ENCODE peak calls at places on chromosomes 3 and 15, in nine cellular contexts. G is mesenchymal stem cell, E is aorta, Y is Karpas-422, O is neuronal stem cell, S is PC-3, F is HepG2, M is IMR-90, K is psoas muscle. N is an unnamed sample. For H3K4me1 and H3K36me3, the result is how much of the 10 kb centered on the place peaks cover.

GRCh38 chr3:186128158-186128557 is 19.3 kb upstream of the ETV5 start:
- DNase-seq in M (no peak), K (no peak), O (no peak), F (no peak), E (no peak), G (no peak), Y (no peak), S (no peak), N (no peak)

GRCh38 chr3:49388416-49388815 is 23.4 kb downstream of the RHOA start:
- DNase-seq in Y (no peak), E (no peak), S (no peak), F (no peak), K (no peak), O (no peak), M (no peak), G (peak), N (no peak)

GRCh38 chr3:3532544-3532943 is 266.7 kb upstream of the LRRN1 start:
- DNase-seq in G (no peak), K (no peak), O (no peak), Y (no peak), S (no peak), E (no peak), F (no peak), M (no peak), N (no peak)

GRCh38 chr15:76752549-76752948 is 152.6 kb downstream of the SCAPER start:
- DNase-seq in O (no peak), F (no peak), G (no peak), E (no peak), M (no peak), S (peak), Y (no peak), K (no peak), N (no peak)

GRCh38 chr15:99603828-99604227 is 38.0 kb downstream of the MEF2A start:
- DNase-seq in M (peak), Y (no peak), S (no peak), F (no peak), K (no peak), O (no peak), E (no peak), G (no peak), N (no peak)

GRCh38 chr15:85707519-85708338 is 87.0 kb downstream of the KLHL25 start:
- DNase-seq in F (peak), Y (peak), K (no peak), M (peak), S (no peak), G (peak), E (no peak), O (no peak), N (no peak)

GRCh38 chr3:189276481-189277190 is 104.9 kb downstream of the TPRG1 start:
- DNase-seq in M (peak), S (peak), O (no peak), E (no peak), G (peak), F (no peak), K (no peak), Y (no peak), N (no peak)

GRCh38 chr3:167559922-167560321 is 86.1 kb upstream of the SERPINI2 start:
- DNase-seq in G (no peak), E (no peak), M (no peak), O (no peak), K (no peak), S (no peak), F (no peak), Y (peak), N (no peak)

GRCh38 chr3:53375019-53375418 is 27.7 kb upstream of the DCP1A start:
- DNase-seq in G (peak), K (peak), M (peak), S (peak), E (peak), O (peak), F (peak), Y (peak), N (peak)

GRCh38 chr15:88861621-88862020 is 33.7 kb downstream of the HAPLN3 start:
- DNase-seq in O (no peak), K (no peak), G (no peak), S (no peak), Y (no peak), F (no peak), E (no peak), M (no peak), N (no peak)

GRCh38 chr3:26376131-26376530 is 246.4 kb upstream of the LRRC3B start:
- DNase-seq in E (no peak), O (peak), G (no peak), M (no peak), Y (no peak), F (no peak), S (no peak), K (no peak), N (no peak)

GRCh38 chr3:27022096-27022761 is 347.0 kb downstream of the NEK10 start:
- DNase-seq in G (no peak), S (no peak), Y (peak), K (no peak), O (no peak), F (no peak), E (no peak), M (no peak), N (no peak)

GRCh38 chr15:71713191-71713798 is 97.1 kb upstream of the NR2E3 start:
- DNase-seq in E (no peak), K (no peak), S (no peak), O (no peak), Y (no peak), F (no peak), M (no peak), G (no peak), N (no peak)

GRCh38 chr15:64686130-64686735 is 89.2 kb downstream of the RBPMS2 start:
- DNase-seq in M (peak), Y (peak), G (peak), F (peak), E (no peak), S (peak), K (no peak), O (peak), N (no peak)

GRCh38 chr3:94069242-94069813 is 6.5 kb downstream of the NSUN3 start:
- DNase-seq in O (no peak), G (peak), F (peak), K (no peak), M (peak), E (no peak), Y (peak), S (peak), N (no peak)

GRCh38 chr3:65617209-65617608 is 421.5 kb downstream of the MAGI1 start:
- DNase-seq in F (no peak), S (no peak), K (no peak), E (no peak), Y (no peak), G (no peak), O (no peak), M (no peak), N (no peak)

GRCh38 chr3:123337226-123337625 is 111.7 kb downstream of the ADCY5 start:
- DNase-seq in F (no peak), M (no peak), S (no peak), O (no peak), Y (no peak), K (peak), E (peak), G (no peak), N (peak)

GRCh38 chr3:49793486-49794085 is 6.1 kb downstream of the CDHR4 start:
- DNase-seq in E (peak), F (no peak), K (no peak), S (no peak), Y (no peak), O (no peak), M (no peak), G (no peak), N (no peak)

GRCh38 chr3:124558898-124559649 is 171.2 kb upstream of the UMPS start:
- DNase-seq in Y (no peak), O (no peak), F (no peak), E (peak), M (peak), K (peak), G (peak), S (peak), N (peak)

GRCh38 chr3:64995857-64996564 is 308.2 kb upstream of the ADAMTS9 start:
- DNase-seq in E (no peak), K (no peak), G (peak), F (peak), S (no peak), O (no peak), Y (no peak), M (peak), N (no peak)

GRCh38 chr15:94282269-94283250 is 51.2 kb downstream of the MCTP2 start:
- DNase-seq in E (no peak), K (no peak), G (no peak), O (no peak), Y (peak), S (no peak), M (no peak), F (no peak), N (no peak)

GRCh38 chr15:75358771-75359536 is 9.5 kb downstream of the MAN2C1 start:
- DNase-seq in O (no peak), G (no peak), M (no peak), S (no peak), F (no peak), Y (no peak), K (no peak), E (no peak), N (no peak)

GRCh38 chr15:41922353-41922752 is 28.5 kb upstream of the SPTBN5 start:
- DNase-seq in O (no peak), E (no peak), Y (no peak), K (no peak), M (no peak), F (no peak), S (no peak), G (no peak), N (peak)

GRCh38 chr15:41923424-41923999 is 29.7 kb upstream of the SPTBN5 start:
- DNase-seq in O (no peak), F (no peak), G (no peak), M (no peak), S (no peak), E (no peak), K (no peak), Y (no peak), N (no peak)

GRCh38 chr15:41926184-41927056 is 32.6 kb upstream of the SPTBN5 start:
- DNase-seq in M (no peak), F (peak), G (peak), Y (no peak), E (no peak), K (no peak), S (peak), O (no peak), N (no peak)

GRCh38 chr15:41927516-41927915 is 33.7 kb upstream of the SPTBN5 start:
- DNase-seq in S (no peak), E (no peak), M (no peak), F (no peak), G (peak), O (no peak), Y (no peak), K (no peak), N (no peak)

DNA sequence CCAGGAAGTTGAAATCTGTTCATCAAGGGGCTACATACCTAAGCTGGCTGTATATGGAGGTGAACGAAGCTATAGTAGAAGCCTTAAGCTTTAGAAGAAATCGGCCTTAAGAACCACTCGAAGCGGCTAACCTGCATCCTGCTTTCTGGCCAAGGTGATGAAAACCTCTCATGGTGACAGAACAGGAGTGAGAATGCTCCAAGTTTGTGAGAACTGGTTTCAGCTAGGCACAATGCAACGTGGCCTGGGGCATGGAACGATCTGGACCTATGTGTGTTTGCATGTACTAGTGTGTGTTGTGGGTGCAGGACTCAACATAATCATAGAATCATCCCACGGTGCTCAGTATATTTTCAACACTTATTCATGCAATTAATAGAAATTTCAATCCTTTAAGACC is 31.4 kb upstream of the SPTBN5 start:
- DNase-seq in M (no peak), E (no peak), G (no peak), O (no peak), F (no peak), S (no peak), K (no peak), Y (no peak), N (no peak)
- H3K4me1 ChIP-seq in M (under half), E (under half), G (under half), O (under half), F (half or more), S (under half), K (under half), Y (under half), N (under half)

DNA sequence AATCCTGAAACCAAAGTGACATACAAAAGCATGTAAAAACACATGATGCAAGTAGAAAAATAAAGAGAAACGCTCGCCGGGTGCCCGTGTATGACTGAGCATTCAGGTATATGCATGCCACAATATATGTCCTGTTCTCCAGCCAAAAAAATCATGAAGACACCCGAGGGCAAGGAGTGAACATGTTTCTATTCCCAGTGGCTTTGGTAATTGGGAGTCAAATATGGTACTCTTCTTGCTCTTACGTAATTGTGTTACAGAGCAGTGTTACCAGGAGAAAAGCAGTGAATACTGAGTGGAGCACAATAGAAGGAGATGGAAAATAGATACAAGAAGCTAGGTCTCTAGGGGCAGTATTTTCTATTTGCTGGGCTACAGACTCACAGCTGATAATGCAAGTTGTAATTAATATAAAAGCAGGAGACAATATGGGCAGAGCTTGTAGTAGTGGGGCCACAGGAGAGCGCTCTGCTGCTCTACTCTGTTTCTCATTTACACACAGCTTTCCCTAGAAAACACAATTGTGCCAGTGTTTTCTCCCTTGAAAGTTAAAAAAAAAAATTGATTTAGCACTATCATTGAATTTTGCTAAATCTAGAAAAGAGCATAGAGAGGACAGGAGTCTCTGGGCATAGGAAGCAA is 13.2 kb downstream of the MEIS2 start:
- DNase-seq in F (no peak), K (no peak), M (no peak), E (no peak), S (no peak), O (no peak), G (peak), Y (no peak), N (no peak)
- H3K36me3 ChIP-seq in F (under half), K (under half), M (under half), E (under half), S (under half), O (under half), G (under half), Y (half or more), N (under half)

GRCh38 chr15:70292511-70292760 is 194.7 kb upstream of the TLE3 start:
- DNase-seq in K (no peak), E (no peak), F (no peak), S (no peak), M (no peak), G (no peak), O (no peak), Y (no peak), N (no peak)

GRCh38 chr15:70291696-70292510 is 194.2 kb upstream of the TLE3 start:
- DNase-seq in F (no peak), Y (no peak), E (peak), K (no peak), S (no peak), M (no peak), G (no peak), O (no peak), N (peak)

GRCh38 chr15:70290708-70291107 is 193.0 kb upstream of the TLE3 start:
- DNase-seq in S (no peak), K (no peak), E (no peak), O (no peak), G (no peak), F (no peak), Y (no peak), M (no peak), N (no peak)

GRCh38 chr15:70291295-70291694 is 193.6 kb upstream of the TLE3 start:
- DNase-seq in Y (no peak), S (no peak), O (no peak), E (peak), G (no peak), M (no peak), K (no peak), F (no peak), N (no peak)

DNA sequence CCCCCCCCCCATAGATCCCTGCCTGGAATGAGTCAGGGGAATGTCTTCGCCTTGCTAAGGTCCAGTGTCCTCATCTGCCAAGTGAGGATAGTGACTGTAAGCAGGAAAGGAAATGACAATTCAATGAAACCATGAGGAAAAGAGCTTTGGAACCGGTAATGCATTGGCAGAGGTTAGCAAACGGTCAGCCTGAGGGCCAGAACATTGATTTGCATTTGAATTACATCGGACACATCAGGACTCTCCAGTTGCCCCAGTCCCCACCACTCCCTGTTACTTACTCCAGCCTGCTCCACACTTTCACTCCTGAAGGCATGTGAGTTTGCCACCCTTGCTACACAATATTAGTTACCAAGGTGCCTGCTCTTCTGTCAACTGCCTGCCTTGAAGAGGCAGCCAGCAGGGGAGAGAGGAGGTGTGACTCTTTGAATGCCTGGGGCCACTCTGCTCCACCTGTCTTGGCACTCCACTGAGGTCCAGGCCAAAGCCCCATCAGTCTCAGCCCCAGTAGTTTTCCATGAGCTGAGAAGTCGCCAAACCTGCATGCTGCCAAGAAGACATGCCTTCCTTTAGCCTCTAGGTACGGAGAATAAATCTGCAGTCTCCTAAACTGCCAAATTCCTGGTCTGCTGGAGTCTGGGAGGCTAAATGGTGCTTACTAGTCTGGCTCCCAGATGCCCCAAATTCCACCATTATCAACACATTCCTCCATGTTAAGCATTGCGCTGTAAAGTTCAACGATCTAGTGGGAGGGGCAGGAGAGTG is 191.7 kb upstream of the TLE3 start:
- DNase-seq in O (no peak), M (no peak), Y (no peak), K (no peak), S (peak), E (peak), G (no peak), F (no peak), N (peak)
- H3K4me1 ChIP-seq in O (under half), M (under half), Y (under half), K (under half), S (under half), E (under half), G (under half), F (under half), N (under half)

DNA sequence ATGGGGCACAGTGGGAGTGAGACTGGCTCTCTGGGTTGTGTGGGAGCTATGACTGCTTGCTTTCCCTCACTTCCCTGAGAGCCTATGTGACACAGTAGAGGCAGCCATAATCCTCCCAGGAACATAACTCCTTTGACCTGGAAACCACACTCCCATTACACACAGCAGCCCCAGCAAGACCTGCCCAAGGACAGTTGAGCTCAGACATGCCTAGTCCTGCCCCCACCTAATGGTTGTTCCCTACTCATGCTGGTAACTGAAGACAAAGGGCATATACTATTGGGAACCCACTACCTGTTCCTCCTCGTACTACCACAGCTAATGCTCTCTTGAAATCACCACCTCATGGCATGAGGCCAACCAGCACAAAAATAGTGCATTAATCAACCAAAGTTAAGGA is 550.4 kb upstream of the ARPP21 start:
- DNase-seq in E (no peak), M (no peak), O (no peak), F (no peak), S (no peak), G (no peak), Y (no peak), K (no peak), N (no peak)
- H3K36me3 ChIP-seq in E (under half), M (under half), O (under half), F (under half), S (under half), G (under half), Y (under half), K (under half), N (under half)

DNA sequence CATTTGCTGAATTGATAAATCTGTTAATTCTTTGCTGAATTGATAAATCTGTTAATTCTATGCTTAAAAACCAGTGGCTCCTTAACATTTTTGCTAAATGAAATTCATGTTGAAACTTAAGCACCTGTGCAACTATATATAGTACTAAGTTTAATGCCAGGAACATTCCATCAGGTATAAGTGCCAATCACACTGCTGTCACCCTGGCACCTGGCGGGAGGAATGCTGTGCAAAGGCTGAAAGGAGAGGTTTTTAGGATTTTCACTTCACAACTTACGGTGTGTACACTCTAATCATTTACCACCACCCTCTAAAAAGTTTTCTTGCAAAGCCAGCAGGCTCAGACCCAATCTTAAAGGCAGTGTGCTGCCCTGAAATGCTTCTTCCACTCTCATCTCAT is 33.5 kb upstream of the MYO5C start:
- DNase-seq in M (no peak), E (no peak), S (no peak), K (no peak), Y (no peak), G (no peak), F (no peak), O (no peak), N (no peak)
- H3K4me1 ChIP-seq in M (under half), E (under half), S (under half), K (under half), Y (under half), G (under half), F (under half), O (under half), N (under half)

N was measured in RWPE2.